ENCODE peak calls at places on chromosomes 16 and 17, in six cellular contexts. R, E, S, Z, O and D are unnamed samples.

GRCh38 chr17:7220593-7221280 is 999 bp downstream of the ACADVL start:
- DNase-seq in R (peak; percentile 62), E (peak; percentile 64), S (no peak), Z (peak; percentile 37), O (peak; percentile 80), D (peak; percentile 35)

GRCh38 chr17:40612510-40613244 is 34.9 kb downstream of the SMARCE1 start:
- DNase-seq in R (peak; percentile 76), E (no peak), S (no peak), Z (peak; percentile 73), O (no peak), D (peak; percentile 85)

GRCh38 chr17:47707056-47707791 is 13.3 kb downstream of the TBKBP1 start:
- DNase-seq in R (no peak), E (no peak), S (no peak), Z (no peak), O (no peak), D (no peak)

GRCh38 chr17:5915337-5915736 is 154.8 kb upstream of the WSCD1 start:
- DNase-seq in R (no peak), E (no peak), S (no peak), Z (no peak), O (no peak), D (no peak)

GRCh38 chr16:31093132-31093703 is 1.4 kb downstream of the VKORC1 start:
- DNase-seq in R (no peak), E (no peak), S (no peak), Z (no peak), O (peak; percentile 46), D (no peak)

GRCh38 chr17:59616253-59616920 is 3.3 kb upstream of the CLTC start:
- DNase-seq in R (no peak), E (no peak), S (no peak), Z (no peak), O (no peak), D (no peak)

GRCh38 chr16:23362460-23363317 is 60.6 kb downstream of the SCNN1B start:
- DNase-seq in R (no peak), E (no peak), S (no peak), Z (no peak), O (no peak), D (no peak)

GRCh38 chr17:33091271-33091670 is 99.6 kb downstream of the SPACA3 start:
- DNase-seq in R (no peak), E (no peak), S (no peak), Z (no peak), O (no peak), D (no peak)

GRCh38 chr16:15440852-15441251 is 6.5 kb downstream of the BMERB1 start:
- DNase-seq in R (no peak), E (no peak), S (no peak), Z (no peak), O (no peak), D (no peak)

GRCh38 chr16:73172621-73173312 is 124.8 kb upstream of the ZFHX3 start:
- DNase-seq in R (no peak), E (no peak), S (no peak), Z (no peak), O (no peak), D (no peak)

GRCh38 chr17:2821868-2822267 is 25.6 kb downstream of the RAP1GAP2 start:
- DNase-seq in R (no peak), E (no peak), S (no peak), Z (no peak), O (no peak), D (no peak)

GRCh38 chr16:56812884-56813283 is 52.1 kb upstream of the SLC12A3 start:
- DNase-seq in R (no peak), E (no peak), S (no peak), Z (no peak), O (peak; percentile 22), D (no peak)

GRCh38 chr16:3945751-3946603 is 65.5 kb upstream of the CREBBP start:
- DNase-seq in R (no peak), E (no peak), S (no peak), Z (no peak), O (peak; percentile 100), D (no peak)

GRCh38 chr16:75096730-75097129 is 19.9 kb downstream of the LDHD start:
- DNase-seq in R (no peak), E (no peak), S (no peak), Z (no peak), O (peak; percentile 16), D (no peak)